ENCODE peak calls at places on chromosomes 7 and 10, in ten cellular contexts. W is coronary artery, N is HCT116, S is tibial artery, Z is AG04450, I is iPS DF 6.9, J is hepatocyte, R is HL-60, Y is aorta, B is right cardiac atrium. E is an unnamed sample.

GRCh38 chr7:44538798-44539668 is 2.1 kb downstream of the NPC1L1 start:
- DNase-seq in W (no peak), N (no peak), S (no peak), Z (no peak), I (no peak), J (no peak), R (no peak), Y (no peak), B (no peak), E (no peak)

GRCh38 chr10:26550774-26551526 is 112.8 kb downstream of the APBB1IP start:
- DNase-seq in W (no peak), N (peak), S (no peak), Z (no peak), I (no peak), J (no peak), R (no peak), Y (no peak), B (no peak), E (no peak)

GRCh38 chr7:155685070-155685790 is 40.8 kb downstream of the RBM33 start:
- DNase-seq in W (no peak), N (no peak), S (no peak), Z (no peak), I (no peak), J (no peak), R (no peak), Y (no peak), B (no peak), E (no peak)

GRCh38 chr10:52779541-52780390 is 7.2 kb upstream of the MBL2 start:
- DNase-seq in W (no peak), N (peak), S (peak), Z (peak), I (peak), J (peak), R (peak), Y (no peak), B (peak), E (peak)

GRCh38 chr10:121310151-121310711 is 288.0 kb downstream of the FGFR2 start:
- DNase-seq in W (no peak), N (no peak), S (no peak), Z (no peak), I (no peak), J (no peak), R (no peak), Y (no peak), B (no peak), E (no peak)

GRCh38 chr10:101258179-101258885 is 29.1 kb upstream of the LBX1 start:
- DNase-seq in W (no peak), N (peak), S (no peak), Z (no peak), I (no peak), J (no peak), R (peak), Y (no peak), B (no peak), E (no peak)

GRCh38 chr10:15824498-15824897 is 35.8 kb downstream of the MINDY3 start:
- DNase-seq in W (no peak), N (no peak), S (no peak), Z (no peak), I (no peak), J (no peak), R (no peak), Y (no peak), B (no peak), E (no peak)

GRCh38 chr7:4198301-4198700 is 483.8 kb upstream of the FOXK1 start:
- DNase-seq in W (no peak), N (no peak), S (no peak), Z (no peak), I (no peak), J (no peak), R (no peak), Y (no peak), B (no peak), E (no peak)

GRCh38 chr10:122181055-122181732 is 89.9 kb upstream of the BTBD16 start:
- DNase-seq in W (no peak), N (no peak), S (no peak), Z (peak), I (no peak), J (no peak), R (no peak), Y (no peak), B (no peak), E (no peak)

GRCh38 chr7:5713124-5713912 is 68.1 kb downstream of the RNF216 start:
- DNase-seq in W (no peak), N (no peak), S (no peak), Z (no peak), I (no peak), J (no peak), R (no peak), Y (no peak), B (no peak), E (no peak)

GRCh38 chr10:118116555-118117311 is 70.0 kb upstream of the RAB11FIP2 start:
- DNase-seq in W (no peak), N (no peak), S (no peak), Z (no peak), I (no peak), J (no peak), R (no peak), Y (no peak), B (no peak), E (no peak)

GRCh38 chr10:132163278-132163765 is 23.4 kb upstream of the DPYSL4 start:
- DNase-seq in W (no peak), N (peak), S (no peak), Z (no peak), I (no peak), J (no peak), R (no peak), Y (no peak), B (peak), E (no peak)

GRCh38 chr10:30434273-30435067 is 486 bp downstream of the MAP3K8 start:
- DNase-seq in W (peak), N (peak), S (peak), Z (no peak), I (no peak), J (peak), R (peak), Y (peak), B (peak), E (peak)

GRCh38 chr10:25675615-25676014 is 258.4 kb upstream of the MYO3A start:
- DNase-seq in W (no peak), N (no peak), S (no peak), Z (no peak), I (no peak), J (no peak), R (no peak), Y (no peak), B (no peak), E (no peak)

GRCh38 chr7:128427289-128427891 is 17.6 kb upstream of the IMPDH1 start:
- DNase-seq in W (no peak), N (peak), S (no peak), Z (no peak), I (no peak), J (peak), R (peak), Y (no peak), B (peak), E (no peak)

GRCh38 chr10:3538291-3538849 is 246.6 kb downstream of the KLF6 start:
- DNase-seq in W (no peak), N (no peak), S (no peak), Z (no peak), I (no peak), J (no peak), R (no peak), Y (no peak), B (no peak), E (no peak)

GRCh38 chr10:114397651-114398145 is 6.6 kb downstream of the AFAP1L2 start:
- DNase-seq in W (peak), N (no peak), S (no peak), Z (no peak), I (no peak), J (peak), R (no peak), Y (no peak), B (peak), E (no peak)

GRCh38 chr7:151349507-151349853 is 7.9 kb downstream of the NUB1 start:
- DNase-seq in W (no peak), N (no peak), S (no peak), Z (no peak), I (no peak), J (no peak), R (no peak), Y (no peak), B (no peak), E (peak)

GRCh38 chr7:141157138-141157765 is 83.4 kb downstream of the TMEM178B start:
- DNase-seq in W (no peak), N (no peak), S (no peak), Z (no peak), I (no peak), J (no peak), R (no peak), Y (no peak), B (no peak), E (no peak)

GRCh38 chr10:77554996-77555397 is 82.6 kb downstream of the KCNMA1 start:
- DNase-seq in W (no peak), N (no peak), S (peak), Z (no peak), I (no peak), J (no peak), R (peak), Y (peak), B (peak), E (peak)

GRCh38 chr10:112983444-112984056 is 33.5 kb downstream of the TCF7L2 start:
- DNase-seq in W (no peak), N (no peak), S (no peak), Z (no peak), I (no peak), J (no peak), R (no peak), Y (no peak), B (no peak), E (peak)

GRCh38 chr10:109994711-109995110 is 13.1 kb upstream of the ADD3 start:
- DNase-seq in W (no peak), N (no peak), S (no peak), Z (no peak), I (no peak), J (no peak), R (no peak), Y (no peak), B (no peak), E (no peak)

GRCh38 chr7:152989889-152990380 is 230.4 kb downstream of the ACTR3B start:
- DNase-seq in W (no peak), N (no peak), S (no peak), Z (no peak), I (no peak), J (peak), R (no peak), Y (no peak), B (no peak), E (no peak)

GRCh38 chr7:76509931-76510877 is at the start of gene UPK3B:
- DNase-seq in W (no peak), N (no peak), S (no peak), Z (no peak), I (peak), J (peak), R (no peak), Y (no peak), B (no peak), E (no peak)

GRCh38 chr7:107069457-107069856 is 25.0 kb downstream of the PRKAR2B start:
- DNase-seq in W (no peak), N (no peak), S (no peak), Z (no peak), I (no peak), J (no peak), R (no peak), Y (no peak), B (peak), E (peak)

GRCh38 chr7:50357346-50357745 is 52.8 kb downstream of the IKZF1 start:
- DNase-seq in W (no peak), N (no peak), S (no peak), Z (no peak), I (no peak), J (no peak), R (no peak), Y (no peak), B (no peak), E (no peak)

GRCh38 chr10:26318672-26319071 is 102.1 kb downstream of the GAD2 start:
- DNase-seq in W (no peak), N (no peak), S (no peak), Z (no peak), I (no peak), J (peak), R (no peak), Y (no peak), B (peak), E (no peak)

GRCh38 chr7:147858421-147858820 is 732.1 kb upstream of the C7orf33 start:
- DNase-seq in W (no peak), N (no peak), S (no peak), Z (no peak), I (no peak), J (no peak), R (no peak), Y (no peak), B (no peak), E (no peak)

GRCh38 chr7:39950473-39951155 is 558 bp downstream of the CDK13 start:
- DNase-seq in W (peak), N (no peak), S (peak), Z (no peak), I (no peak), J (peak), R (peak), Y (peak), B (peak), E (peak)

GRCh38 chr10:93695720-93696119 is 6.7 kb downstream of the FRA10AC1 start:
- DNase-seq in W (no peak), N (no peak), S (no peak), Z (no peak), I (no peak), J (no peak), R (no peak), Y (no peak), B (no peak), E (no peak)

GRCh38 chr10:77919713-77920108 is 6.8 kb downstream of the DLG5 start:
- DNase-seq in W (no peak), N (no peak), S (no peak), Z (peak), I (no peak), J (peak), R (no peak), Y (no peak), B (no peak), E (no peak)

GRCh38 chr10:62805139-62806092 is 896 bp downstream of the ADO start:
- DNase-seq in W (peak), N (no peak), S (no peak), Z (no peak), I (no peak), J (peak), R (no peak), Y (no peak), B (peak), E (peak)

GRCh38 chr7:17318146-17318545 is 19.7 kb downstream of the AHR start:
- DNase-seq in W (no peak), N (no peak), S (no peak), Z (no peak), I (no peak), J (no peak), R (no peak), Y (no peak), B (no peak), E (no peak)

DNA sequence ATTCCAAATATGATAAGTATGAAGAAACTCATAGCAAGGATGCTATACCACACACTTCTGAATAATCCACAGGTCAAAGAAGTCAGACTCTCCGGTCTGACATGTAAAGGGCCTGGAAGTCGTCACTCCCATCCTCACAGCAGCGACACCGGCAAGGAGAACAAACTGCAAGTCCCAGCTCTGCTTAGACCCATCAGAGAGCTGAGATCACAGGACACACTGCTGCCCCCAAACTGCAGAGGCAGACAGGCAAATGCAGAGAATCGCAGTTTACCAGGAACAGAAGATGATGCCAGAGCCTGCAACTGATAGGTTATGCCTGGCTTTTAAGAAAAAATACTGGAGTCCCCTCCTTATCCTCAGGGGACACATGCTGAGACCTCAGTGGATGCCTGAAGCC is 62.1 kb downstream of the AMZ1 start:
- DNase-seq in W (no peak), N (no peak), S (no peak), Z (no peak), I (no peak), J (no peak), R (no peak), Y (no peak), B (no peak), E (no peak)
- H3K27ac ChIP-seq in W (no peak), N (no peak), S (no peak), Z (no peak), I (no peak), J (no peak), R (no peak), Y (no peak), B (no peak), E (peak)

GRCh38 chr7:116443646-116444045 is 55.9 kb upstream of the CAV2 start:
- DNase-seq in W (no peak), N (no peak), S (no peak), Z (no peak), I (no peak), J (no peak), R (no peak), Y (no peak), B (no peak), E (no peak)

GRCh38 chr7:116441534-116441933 is 58.0 kb upstream of the CAV2 start:
- DNase-seq in W (no peak), N (no peak), S (no peak), Z (no peak), I (no peak), J (no peak), R (no peak), Y (no peak), B (no peak), E (no peak)

GRCh38 chr7:116439856-116440549 is 59.5 kb upstream of the CAV2 start:
- DNase-seq in W (no peak), N (no peak), S (no peak), Z (no peak), I (no peak), J (no peak), R (no peak), Y (no peak), B (no peak), E (no peak)

GRCh38 chr7:116445447-116445846 is 54.1 kb upstream of the CAV2 start:
- DNase-seq in W (no peak), N (no peak), S (no peak), Z (no peak), I (no peak), J (no peak), R (no peak), Y (no peak), B (no peak), E (no peak)

DNA sequence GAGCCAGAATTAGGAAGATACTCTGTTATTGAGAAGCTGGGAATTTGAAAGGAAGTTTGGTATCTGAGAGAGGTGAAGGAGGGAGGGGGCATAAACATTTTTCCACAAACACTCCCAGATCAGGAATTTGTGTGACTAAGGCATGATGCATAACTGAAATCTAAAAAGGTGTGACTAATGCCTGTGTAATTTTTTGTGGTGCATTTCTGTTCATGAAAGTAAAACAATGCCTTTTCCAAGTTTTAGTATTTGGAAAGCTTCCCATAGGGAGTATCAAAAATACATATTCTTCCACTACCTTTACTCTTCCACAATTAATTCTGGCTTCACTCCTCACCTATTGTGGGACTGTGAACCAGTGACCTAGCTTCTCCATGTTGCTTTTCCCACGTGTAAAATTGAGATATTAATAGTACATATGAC is 56.4 kb upstream of the CAV2 start:
- DNase-seq in W (no peak), N (peak), S (no peak), Z (peak), I (no peak), J (peak), R (no peak), Y (no peak), B (no peak), E (no peak)
- H3K4me3 ChIP-seq in W (no peak), N (peak), S (no peak), Z (no peak), I (no peak), J (no peak), R (no peak), Y (no peak), B (no peak), E (no peak)

GRCh38 chr7:79982151-79982770 is 152.4 kb upstream of the GNAI1 start:
- DNase-seq in W (no peak), N (no peak), S (no peak), Z (peak), I (no peak), J (no peak), R (no peak), Y (no peak), B (no peak), E (no peak)

GRCh38 chr7:79984210-79984609 is 150.4 kb upstream of the GNAI1 start:
- DNase-seq in W (no peak), N (no peak), S (no peak), Z (peak), I (no peak), J (no peak), R (no peak), Y (no peak), B (no peak), E (no peak)

GRCh38 chr7:79977481-79977880 is 157.2 kb upstream of the GNAI1 start:
- DNase-seq in W (no peak), N (no peak), S (no peak), Z (no peak), I (no peak), J (no peak), R (no peak), Y (no peak), B (no peak), E (no peak)

GRCh38 chr7:79980376-79980775 is 154.3 kb upstream of the GNAI1 start:
- DNase-seq in W (no peak), N (no peak), S (no peak), Z (no peak), I (no peak), J (no peak), R (no peak), Y (no peak), B (no peak), E (no peak)

DNA sequence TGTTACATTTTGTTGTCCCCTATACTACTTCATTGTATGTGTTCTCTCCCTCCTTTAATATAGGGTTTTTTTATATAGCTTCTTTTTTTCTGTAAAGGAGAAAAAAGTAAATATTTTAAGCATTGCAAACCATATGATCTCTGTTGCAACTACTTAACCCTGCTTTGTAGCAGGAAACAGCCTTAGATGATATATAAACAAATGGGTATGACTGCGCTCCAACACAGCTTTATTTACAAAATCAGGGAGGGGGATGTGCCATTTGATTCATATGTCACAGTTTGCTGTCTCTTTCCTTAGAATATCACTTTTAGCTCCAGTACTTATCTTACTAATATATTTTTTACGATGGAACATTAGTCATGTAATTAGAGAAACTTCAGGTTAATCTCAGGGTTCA is 155.2 kb upstream of the GNAI1 start:
- DNase-seq in W (no peak), N (no peak), S (no peak), Z (peak), I (no peak), J (no peak), R (no peak), Y (no peak), B (no peak), E (no peak)
- H3K27ac ChIP-seq in W (no peak), N (no peak), S (no peak), Z (no peak), I (no peak), J (no peak), R (no peak), Y (no peak), B (no peak), E (no peak)

GRCh38 chr10:71805776-71806705 is 32.7 kb upstream of the VSIR start:
- DNase-seq in W (no peak), N (peak), S (no peak), Z (no peak), I (no peak), J (peak), R (no peak), Y (peak), B (peak), E (no peak)

GRCh38 chr10:71806706-71807556 is 33.6 kb upstream of the VSIR start:
- DNase-seq in W (no peak), N (no peak), S (no peak), Z (no peak), I (no peak), J (no peak), R (no peak), Y (no peak), B (no peak), E (no peak)

GRCh38 chr10:71809628-71810027 is 36.3 kb upstream of the VSIR start:
- DNase-seq in W (no peak), N (no peak), S (no peak), Z (no peak), I (no peak), J (no peak), R (no peak), Y (no peak), B (no peak), E (peak)

GRCh38 chr10:71810048-71810750 is 36.9 kb upstream of the VSIR start:
- DNase-seq in W (no peak), N (no peak), S (no peak), Z (no peak), I (no peak), J (no peak), R (no peak), Y (no peak), B (peak), E (no peak)

GRCh38 chr10:71807557-71808510 is 34.5 kb upstream of the VSIR start:
- DNase-seq in W (no peak), N (no peak), S (no peak), Z (no peak), I (no peak), J (no peak), R (no peak), Y (no peak), B (peak), E (no peak)
- H3K4me3 ChIP-seq in W (no peak), N (no peak), S (no peak), Z (no peak), I (no peak), J (no peak), R (no peak), Y (no peak), B (no peak), E (no peak)

GRCh38 chr7:100886936-100887185 is 2.7 kb downstream of the UFSP1 start:
- DNase-seq in W (no peak), N (no peak), S (no peak), Z (no peak), I (no peak), J (no peak), R (no peak), Y (no peak), B (no peak), E (no peak)
- H3K27ac ChIP-seq in W (peak), N (peak), S (no peak), Z (no peak), I (no peak), J (no peak), R (peak), Y (no peak), B (no peak), E (peak)